ENCODE peak calls at places on chromosome 5, in ten cellular contexts. One of them, this sample, is unnamed.

GRCh38 chr5:122172207-122172606 is 42.9 kb downstream of the ZNF474 start:
- DNase-seq in mucosa of descending colon: no peak
- DNase-seq in uterus: no peak
- DNase-seq in lung microvascular endothelial cell: no peak
- DNase-seq in Right ventricle myocardium superior: no peak
- DNase-seq in activated T-helper 1 cell treated with anti-CD3 and anti-CD28 coated beads, Interleukin-12 subunit alpha, Interleukin-12 subunit beta, Interleukin-2, Interleukin-4 antibody, amounts not matched to agents 30 ng/mL and 10 ng/mL and 1 ng/mL, durations not matched to agents 14 hours and 24 hours and 36 hours: no peak
- DNase-seq in effector CD4-positive, alpha-beta T cell: no peak
- DNase-seq in HT-29: no peak
- DNase-seq in C1 segment of cervical spinal cord: no peak
- DNase-seq in activated CD4-positive, alpha-beta T cell treated with anti-CD3 and anti-CD28 coated beads for 48 hours: no peak
- DNase-seq in this sample: no peak

GRCh38 chr5:16536818-16537217 is 71.2 kb upstream of the ZNF622 start:
- DNase-seq in activated T-helper 1 cell treated with anti-CD3 and anti-CD28 coated beads, Interleukin-12 subunit alpha, Interleukin-12 subunit beta, Interleukin-2, Interleukin-4 antibody, amounts not matched to agents 30 ng/mL and 10 ng/mL and 1 ng/mL, durations not matched to agents 14 hours and 24 hours and 36 hours: no peak
- DNase-seq in lung microvascular endothelial cell: no peak
- DNase-seq in HT-29: no peak
- DNase-seq in uterus: no peak
- DNase-seq in Right ventricle myocardium superior: no peak
- DNase-seq in C1 segment of cervical spinal cord: no peak
- DNase-seq in effector CD4-positive, alpha-beta T cell: no peak
- DNase-seq in activated CD4-positive, alpha-beta T cell treated with anti-CD3 and anti-CD28 coated beads for 48 hours: no peak
- DNase-seq in mucosa of descending colon: no peak
- DNase-seq in this sample: no peak

GRCh38 chr5:62042007-62042406 is 264.0 kb upstream of the KIF2A start:
- DNase-seq in activated CD4-positive, alpha-beta T cell treated with anti-CD3 and anti-CD28 coated beads for 48 hours: no peak
- DNase-seq in Right ventricle myocardium superior: no peak
- DNase-seq in activated T-helper 1 cell treated with anti-CD3 and anti-CD28 coated beads, Interleukin-12 subunit alpha, Interleukin-12 subunit beta, Interleukin-2, Interleukin-4 antibody, amounts not matched to agents 30 ng/mL and 10 ng/mL and 1 ng/mL, durations not matched to agents 14 hours and 24 hours and 36 hours: no peak
- DNase-seq in lung microvascular endothelial cell: no peak
- DNase-seq in effector CD4-positive, alpha-beta T cell: no peak
- DNase-seq in C1 segment of cervical spinal cord: no peak
- DNase-seq in mucosa of descending colon: no peak
- DNase-seq in uterus: no peak
- DNase-seq in HT-29: no peak
- DNase-seq in this sample: no peak

GRCh38 chr5:55636177-55636576 is 75.9 kb downstream of the SLC38A9 start:
- DNase-seq in activated T-helper 1 cell treated with anti-CD3 and anti-CD28 coated beads, Interleukin-12 subunit alpha, Interleukin-12 subunit beta, Interleukin-2, Interleukin-4 antibody, amounts not matched to agents 30 ng/mL and 10 ng/mL and 1 ng/mL, durations not matched to agents 14 hours and 24 hours and 36 hours: no peak
- DNase-seq in C1 segment of cervical spinal cord: no peak
- DNase-seq in HT-29: no peak
- DNase-seq in mucosa of descending colon: peak
- DNase-seq in uterus: no peak
- DNase-seq in lung microvascular endothelial cell: no peak
- DNase-seq in activated CD4-positive, alpha-beta T cell treated with anti-CD3 and anti-CD28 coated beads for 48 hours: no peak
- DNase-seq in Right ventricle myocardium superior: no peak
- DNase-seq in effector CD4-positive, alpha-beta T cell: no peak
- DNase-seq in this sample: no peak

GRCh38 chr5:60677831-60678664 is 21.9 kb downstream of the DEPDC1B start:
- DNase-seq in activated T-helper 1 cell treated with anti-CD3 and anti-CD28 coated beads, Interleukin-12 subunit alpha, Interleukin-12 subunit beta, Interleukin-2, Interleukin-4 antibody, amounts not matched to agents 30 ng/mL and 10 ng/mL and 1 ng/mL, durations not matched to agents 14 hours and 24 hours and 36 hours: no peak
- DNase-seq in activated CD4-positive, alpha-beta T cell treated with anti-CD3 and anti-CD28 coated beads for 48 hours: no peak
- DNase-seq in uterus: no peak
- DNase-seq in mucosa of descending colon: no peak
- DNase-seq in C1 segment of cervical spinal cord: no peak
- DNase-seq in lung microvascular endothelial cell: peak
- DNase-seq in HT-29: peak
- DNase-seq in Right ventricle myocardium superior: no peak
- DNase-seq in effector CD4-positive, alpha-beta T cell: no peak
- DNase-seq in this sample: no peak

GRCh38 chr5:179153341-179153901 is 93.2 kb downstream of the ZNF354C start:
- DNase-seq in HT-29: no peak
- DNase-seq in activated T-helper 1 cell treated with anti-CD3 and anti-CD28 coated beads, Interleukin-12 subunit alpha, Interleukin-12 subunit beta, Interleukin-2, Interleukin-4 antibody, amounts not matched to agents 30 ng/mL and 10 ng/mL and 1 ng/mL, durations not matched to agents 14 hours and 24 hours and 36 hours: no peak
- DNase-seq in effector CD4-positive, alpha-beta T cell: no peak
- DNase-seq in Right ventricle myocardium superior: peak
- DNase-seq in uterus: no peak
- DNase-seq in C1 segment of cervical spinal cord: no peak
- DNase-seq in activated CD4-positive, alpha-beta T cell treated with anti-CD3 and anti-CD28 coated beads for 48 hours: no peak
- DNase-seq in lung microvascular endothelial cell: no peak
- DNase-seq in mucosa of descending colon: no peak
- DNase-seq in this sample: no peak

GRCh38 chr5:136036293-136036911 is 7.6 kb downstream of the TGFBI start:
- DNase-seq in Right ventricle myocardium superior: no peak
- DNase-seq in activated T-helper 1 cell treated with anti-CD3 and anti-CD28 coated beads, Interleukin-12 subunit alpha, Interleukin-12 subunit beta, Interleukin-2, Interleukin-4 antibody, amounts not matched to agents 30 ng/mL and 10 ng/mL and 1 ng/mL, durations not matched to agents 14 hours and 24 hours and 36 hours: no peak
- DNase-seq in mucosa of descending colon: no peak
- DNase-seq in activated CD4-positive, alpha-beta T cell treated with anti-CD3 and anti-CD28 coated beads for 48 hours: no peak
- DNase-seq in lung microvascular endothelial cell: no peak
- DNase-seq in uterus: no peak
- DNase-seq in effector CD4-positive, alpha-beta T cell: no peak
- DNase-seq in HT-29: no peak
- DNase-seq in C1 segment of cervical spinal cord: no peak
- DNase-seq in this sample: no peak

GRCh38 chr5:141878186-141878770 is at the start of gene PCDH1:
- DNase-seq in lung microvascular endothelial cell: peak
- DNase-seq in effector CD4-positive, alpha-beta T cell: no peak
- DNase-seq in activated CD4-positive, alpha-beta T cell treated with anti-CD3 and anti-CD28 coated beads for 48 hours: peak
- DNase-seq in C1 segment of cervical spinal cord: peak
- DNase-seq in Right ventricle myocardium superior: peak
- DNase-seq in HT-29: peak
- DNase-seq in mucosa of descending colon: peak
- DNase-seq in activated T-helper 1 cell treated with anti-CD3 and anti-CD28 coated beads, Interleukin-12 subunit alpha, Interleukin-12 subunit beta, Interleukin-2, Interleukin-4 antibody, amounts not matched to agents 30 ng/mL and 10 ng/mL and 1 ng/mL, durations not matched to agents 14 hours and 24 hours and 36 hours: no peak
- DNase-seq in uterus: peak
- DNase-seq in this sample: no peak

GRCh38 chr5:138051441-138052296 is 18.8 kb upstream of the FAM13B start:
- DNase-seq in Right ventricle myocardium superior: no peak
- DNase-seq in activated T-helper 1 cell treated with anti-CD3 and anti-CD28 coated beads, Interleukin-12 subunit alpha, Interleukin-12 subunit beta, Interleukin-2, Interleukin-4 antibody, amounts not matched to agents 30 ng/mL and 10 ng/mL and 1 ng/mL, durations not matched to agents 14 hours and 24 hours and 36 hours: no peak
- DNase-seq in uterus: no peak
- DNase-seq in HT-29: no peak
- DNase-seq in activated CD4-positive, alpha-beta T cell treated with anti-CD3 and anti-CD28 coated beads for 48 hours: no peak
- DNase-seq in C1 segment of cervical spinal cord: no peak
- DNase-seq in effector CD4-positive, alpha-beta T cell: no peak
- DNase-seq in lung microvascular endothelial cell: no peak
- DNase-seq in mucosa of descending colon: no peak
- DNase-seq in this sample: no peak

GRCh38 chr5:17833336-17833735 is 199.1 kb downstream of the TAF11L14 start:
- DNase-seq in Right ventricle myocardium superior: no peak
- DNase-seq in effector CD4-positive, alpha-beta T cell: no peak
- DNase-seq in activated T-helper 1 cell treated with anti-CD3 and anti-CD28 coated beads, Interleukin-12 subunit alpha, Interleukin-12 subunit beta, Interleukin-2, Interleukin-4 antibody, amounts not matched to agents 30 ng/mL and 10 ng/mL and 1 ng/mL, durations not matched to agents 14 hours and 24 hours and 36 hours: no peak
- DNase-seq in HT-29: no peak
- DNase-seq in lung microvascular endothelial cell: no peak
- DNase-seq in uterus: no peak
- DNase-seq in C1 segment of cervical spinal cord: no peak
- DNase-seq in activated CD4-positive, alpha-beta T cell treated with anti-CD3 and anti-CD28 coated beads for 48 hours: no peak
- DNase-seq in mucosa of descending colon: no peak
- DNase-seq in this sample: no peak

GRCh38 chr5:107826311-107827000 is 155.7 kb upstream of the EFNA5 start:
- DNase-seq in activated CD4-positive, alpha-beta T cell treated with anti-CD3 and anti-CD28 coated beads for 48 hours: no peak
- DNase-seq in uterus: no peak
- DNase-seq in mucosa of descending colon: no peak
- DNase-seq in HT-29: no peak
- DNase-seq in Right ventricle myocardium superior: no peak
- DNase-seq in lung microvascular endothelial cell: no peak
- DNase-seq in C1 segment of cervical spinal cord: no peak
- DNase-seq in effector CD4-positive, alpha-beta T cell: no peak
- DNase-seq in activated T-helper 1 cell treated with anti-CD3 and anti-CD28 coated beads, Interleukin-12 subunit alpha, Interleukin-12 subunit beta, Interleukin-2, Interleukin-4 antibody, amounts not matched to agents 30 ng/mL and 10 ng/mL and 1 ng/mL, durations not matched to agents 14 hours and 24 hours and 36 hours: no peak
- DNase-seq in this sample: no peak

GRCh38 chr5:113474100-113474700 is 14.1 kb downstream of the MCC start:
- DNase-seq in Right ventricle myocardium superior: peak
- DNase-seq in lung microvascular endothelial cell: no peak
- DNase-seq in activated CD4-positive, alpha-beta T cell treated with anti-CD3 and anti-CD28 coated beads for 48 hours: no peak
- DNase-seq in HT-29: no peak
- DNase-seq in C1 segment of cervical spinal cord: no peak
- DNase-seq in activated T-helper 1 cell treated with anti-CD3 and anti-CD28 coated beads, Interleukin-12 subunit alpha, Interleukin-12 subunit beta, Interleukin-2, Interleukin-4 antibody, amounts not matched to agents 30 ng/mL and 10 ng/mL and 1 ng/mL, durations not matched to agents 14 hours and 24 hours and 36 hours: no peak
- DNase-seq in uterus: no peak
- DNase-seq in effector CD4-positive, alpha-beta T cell: no peak
- DNase-seq in mucosa of descending colon: no peak
- DNase-seq in this sample: no peak

GRCh38 chr5:73763300-73764032 is 137.5 kb downstream of the ARHGEF28 start:
- DNase-seq in Right ventricle myocardium superior: no peak
- DNase-seq in mucosa of descending colon: no peak
- DNase-seq in activated T-helper 1 cell treated with anti-CD3 and anti-CD28 coated beads, Interleukin-12 subunit alpha, Interleukin-12 subunit beta, Interleukin-2, Interleukin-4 antibody, amounts not matched to agents 30 ng/mL and 10 ng/mL and 1 ng/mL, durations not matched to agents 14 hours and 24 hours and 36 hours: no peak
- DNase-seq in uterus: no peak
- DNase-seq in effector CD4-positive, alpha-beta T cell: no peak
- DNase-seq in C1 segment of cervical spinal cord: no peak
- DNase-seq in HT-29: no peak
- DNase-seq in activated CD4-positive, alpha-beta T cell treated with anti-CD3 and anti-CD28 coated beads for 48 hours: no peak
- DNase-seq in lung microvascular endothelial cell: no peak
- DNase-seq in this sample: no peak

GRCh38 chr5:112995764-112996618 is 19.4 kb downstream of the DCP2 start:
- DNase-seq in effector CD4-positive, alpha-beta T cell: peak
- DNase-seq in C1 segment of cervical spinal cord: peak
- DNase-seq in mucosa of descending colon: peak
- DNase-seq in HT-29: peak
- DNase-seq in activated T-helper 1 cell treated with anti-CD3 and anti-CD28 coated beads, Interleukin-12 subunit alpha, Interleukin-12 subunit beta, Interleukin-2, Interleukin-4 antibody, amounts not matched to agents 30 ng/mL and 10 ng/mL and 1 ng/mL, durations not matched to agents 14 hours and 24 hours and 36 hours: peak
- DNase-seq in uterus: peak
- DNase-seq in activated CD4-positive, alpha-beta T cell treated with anti-CD3 and anti-CD28 coated beads for 48 hours: peak
- DNase-seq in Right ventricle myocardium superior: peak
- DNase-seq in lung microvascular endothelial cell: peak
- DNase-seq in this sample: no peak

GRCh38 chr5:32935292-32935691 is 224.2 kb downstream of the NPR3 start:
- DNase-seq in activated CD4-positive, alpha-beta T cell treated with anti-CD3 and anti-CD28 coated beads for 48 hours: no peak
- DNase-seq in HT-29: no peak
- DNase-seq in activated T-helper 1 cell treated with anti-CD3 and anti-CD28 coated beads, Interleukin-12 subunit alpha, Interleukin-12 subunit beta, Interleukin-2, Interleukin-4 antibody, amounts not matched to agents 30 ng/mL and 10 ng/mL and 1 ng/mL, durations not matched to agents 14 hours and 24 hours and 36 hours: no peak
- DNase-seq in lung microvascular endothelial cell: no peak
- DNase-seq in effector CD4-positive, alpha-beta T cell: no peak
- DNase-seq in mucosa of descending colon: no peak
- DNase-seq in uterus: no peak
- DNase-seq in Right ventricle myocardium superior: no peak
- DNase-seq in C1 segment of cervical spinal cord: no peak
- DNase-seq in this sample: no peak

GRCh38 chr5:18003784-18004183 is 369.5 kb downstream of the TAF11L14 start:
- DNase-seq in activated CD4-positive, alpha-beta T cell treated with anti-CD3 and anti-CD28 coated beads for 48 hours: no peak
- DNase-seq in C1 segment of cervical spinal cord: no peak
- DNase-seq in effector CD4-positive, alpha-beta T cell: no peak
- DNase-seq in activated T-helper 1 cell treated with anti-CD3 and anti-CD28 coated beads, Interleukin-12 subunit alpha, Interleukin-12 subunit beta, Interleukin-2, Interleukin-4 antibody, amounts not matched to agents 30 ng/mL and 10 ng/mL and 1 ng/mL, durations not matched to agents 14 hours and 24 hours and 36 hours: no peak
- DNase-seq in uterus: no peak
- DNase-seq in HT-29: no peak
- DNase-seq in lung microvascular endothelial cell: no peak
- DNase-seq in mucosa of descending colon: no peak
- DNase-seq in Right ventricle myocardium superior: no peak
- DNase-seq in this sample: no peak

GRCh38 chr5:137778772-137779564 is 24.8 kb upstream of the HNRNPA0 start:
- DNase-seq in activated T-helper 1 cell treated with anti-CD3 and anti-CD28 coated beads, Interleukin-12 subunit alpha, Interleukin-12 subunit beta, Interleukin-2, Interleukin-4 antibody, amounts not matched to agents 30 ng/mL and 10 ng/mL and 1 ng/mL, durations not matched to agents 14 hours and 24 hours and 36 hours: no peak
- DNase-seq in effector CD4-positive, alpha-beta T cell: no peak
- DNase-seq in lung microvascular endothelial cell: peak
- DNase-seq in C1 segment of cervical spinal cord: no peak
- DNase-seq in HT-29: peak
- DNase-seq in mucosa of descending colon: no peak
- DNase-seq in activated CD4-positive, alpha-beta T cell treated with anti-CD3 and anti-CD28 coated beads for 48 hours: no peak
- DNase-seq in uterus: no peak
- DNase-seq in Right ventricle myocardium superior: no peak
- DNase-seq in this sample: no peak

GRCh38 chr5:6736524-6737042 is 23.4 kb downstream of the TENT4A start:
- DNase-seq in HT-29: no peak
- DNase-seq in uterus: no peak
- DNase-seq in mucosa of descending colon: no peak
- DNase-seq in lung microvascular endothelial cell: no peak
- DNase-seq in activated CD4-positive, alpha-beta T cell treated with anti-CD3 and anti-CD28 coated beads for 48 hours: no peak
- DNase-seq in Right ventricle myocardium superior: no peak
- DNase-seq in activated T-helper 1 cell treated with anti-CD3 and anti-CD28 coated beads, Interleukin-12 subunit alpha, Interleukin-12 subunit beta, Interleukin-2, Interleukin-4 antibody, amounts not matched to agents 30 ng/mL and 10 ng/mL and 1 ng/mL, durations not matched to agents 14 hours and 24 hours and 36 hours: no peak
- DNase-seq in effector CD4-positive, alpha-beta T cell: no peak
- DNase-seq in C1 segment of cervical spinal cord: no peak
- DNase-seq in this sample: no peak

GRCh38 chr5:179619776-179620175 is 3.7 kb downstream of the HNRNPH1 start:
- DNase-seq in effector CD4-positive, alpha-beta T cell: no peak
- DNase-seq in lung microvascular endothelial cell: no peak
- DNase-seq in activated CD4-positive, alpha-beta T cell treated with anti-CD3 and anti-CD28 coated beads for 48 hours: no peak
- DNase-seq in activated T-helper 1 cell treated with anti-CD3 and anti-CD28 coated beads, Interleukin-12 subunit alpha, Interleukin-12 subunit beta, Interleukin-2, Interleukin-4 antibody, amounts not matched to agents 30 ng/mL and 10 ng/mL and 1 ng/mL, durations not matched to agents 14 hours and 24 hours and 36 hours: no peak
- DNase-seq in uterus: no peak
- DNase-seq in Right ventricle myocardium superior: no peak
- DNase-seq in HT-29: no peak
- DNase-seq in C1 segment of cervical spinal cord: no peak
- DNase-seq in mucosa of descending colon: no peak
- DNase-seq in this sample: no peak

GRCh38 chr5:181192337-181193046 is 12.5 kb downstream of the TRIM7 start:
- DNase-seq in Right ventricle myocardium superior: no peak
- DNase-seq in HT-29: no peak
- DNase-seq in activated CD4-positive, alpha-beta T cell treated with anti-CD3 and anti-CD28 coated beads for 48 hours: no peak
- DNase-seq in uterus: no peak
- DNase-seq in C1 segment of cervical spinal cord: no peak
- DNase-seq in mucosa of descending colon: no peak
- DNase-seq in activated T-helper 1 cell treated with anti-CD3 and anti-CD28 coated beads, Interleukin-12 subunit alpha, Interleukin-12 subunit beta, Interleukin-2, Interleukin-4 antibody, amounts not matched to agents 30 ng/mL and 10 ng/mL and 1 ng/mL, durations not matched to agents 14 hours and 24 hours and 36 hours: no peak
- DNase-seq in lung microvascular endothelial cell: no peak
- DNase-seq in effector CD4-positive, alpha-beta T cell: no peak
- DNase-seq in this sample: no peak

GRCh38 chr5:26847041-26847736 is 191.2 kb downstream of the CDH9 start:
- DNase-seq in activated CD4-positive, alpha-beta T cell treated with anti-CD3 and anti-CD28 coated beads for 48 hours: no peak
- DNase-seq in C1 segment of cervical spinal cord: no peak
- DNase-seq in uterus: no peak
- DNase-seq in mucosa of descending colon: no peak
- DNase-seq in effector CD4-positive, alpha-beta T cell: no peak
- DNase-seq in activated T-helper 1 cell treated with anti-CD3 and anti-CD28 coated beads, Interleukin-12 subunit alpha, Interleukin-12 subunit beta, Interleukin-2, Interleukin-4 antibody, amounts not matched to agents 30 ng/mL and 10 ng/mL and 1 ng/mL, durations not matched to agents 14 hours and 24 hours and 36 hours: no peak
- DNase-seq in Right ventricle myocardium superior: no peak
- DNase-seq in HT-29: peak
- DNase-seq in lung microvascular endothelial cell: no peak
- DNase-seq in this sample: no peak

GRCh38 chr5:180825768-180826525 is 23.3 kb upstream of the MGAT1 start:
- DNase-seq in C1 segment of cervical spinal cord: no peak
- DNase-seq in effector CD4-positive, alpha-beta T cell: no peak
- DNase-seq in uterus: no peak
- DNase-seq in mucosa of descending colon: peak
- DNase-seq in activated T-helper 1 cell treated with anti-CD3 and anti-CD28 coated beads, Interleukin-12 subunit alpha, Interleukin-12 subunit beta, Interleukin-2, Interleukin-4 antibody, amounts not matched to agents 30 ng/mL and 10 ng/mL and 1 ng/mL, durations not matched to agents 14 hours and 24 hours and 36 hours: no peak
- DNase-seq in lung microvascular endothelial cell: peak
- DNase-seq in activated CD4-positive, alpha-beta T cell treated with anti-CD3 and anti-CD28 coated beads for 48 hours: peak
- DNase-seq in HT-29: peak
- DNase-seq in Right ventricle myocardium superior: no peak
- DNase-seq in this sample: no peak

GRCh38 chr5:10354048-10354872 is 765 bp downstream of the MARCHF6 start:
- DNase-seq in activated CD4-positive, alpha-beta T cell treated with anti-CD3 and anti-CD28 coated beads for 48 hours: peak
- DNase-seq in effector CD4-positive, alpha-beta T cell: no peak
- DNase-seq in activated T-helper 1 cell treated with anti-CD3 and anti-CD28 coated beads, Interleukin-12 subunit alpha, Interleukin-12 subunit beta, Interleukin-2, Interleukin-4 antibody, amounts not matched to agents 30 ng/mL and 10 ng/mL and 1 ng/mL, durations not matched to agents 14 hours and 24 hours and 36 hours: peak
- DNase-seq in mucosa of descending colon: peak
- DNase-seq in Right ventricle myocardium superior: peak
- DNase-seq in uterus: no peak
- DNase-seq in C1 segment of cervical spinal cord: peak
- DNase-seq in lung microvascular endothelial cell: peak
- DNase-seq in HT-29: peak
- DNase-seq in this sample: no peak

GRCh38 chr5:168159425-168159824 is 132.0 kb upstream of the WWC1 start:
- DNase-seq in C1 segment of cervical spinal cord: no peak
- DNase-seq in effector CD4-positive, alpha-beta T cell: no peak
- DNase-seq in lung microvascular endothelial cell: no peak
- DNase-seq in activated CD4-positive, alpha-beta T cell treated with anti-CD3 and anti-CD28 coated beads for 48 hours: no peak
- DNase-seq in mucosa of descending colon: peak
- DNase-seq in HT-29: peak
- DNase-seq in activated T-helper 1 cell treated with anti-CD3 and anti-CD28 coated beads, Interleukin-12 subunit alpha, Interleukin-12 subunit beta, Interleukin-2, Interleukin-4 antibody, amounts not matched to agents 30 ng/mL and 10 ng/mL and 1 ng/mL, durations not matched to agents 14 hours and 24 hours and 36 hours: no peak
- DNase-seq in Right ventricle myocardium superior: no peak
- DNase-seq in uterus: no peak
- DNase-seq in this sample: no peak

GRCh38 chr5:7877851-7878250 is 8.9 kb downstream of the MTRR start:
- DNase-seq in activated CD4-positive, alpha-beta T cell treated with anti-CD3 and anti-CD28 coated beads for 48 hours: no peak
- DNase-seq in C1 segment of cervical spinal cord: no peak
- DNase-seq in lung microvascular endothelial cell: no peak
- DNase-seq in mucosa of descending colon: no peak
- DNase-seq in effector CD4-positive, alpha-beta T cell: no peak
- DNase-seq in Right ventricle myocardium superior: no peak
- DNase-seq in activated T-helper 1 cell treated with anti-CD3 and anti-CD28 coated beads, Interleukin-12 subunit alpha, Interleukin-12 subunit beta, Interleukin-2, Interleukin-4 antibody, amounts not matched to agents 30 ng/mL and 10 ng/mL and 1 ng/mL, durations not matched to agents 14 hours and 24 hours and 36 hours: no peak
- DNase-seq in uterus: no peak
- DNase-seq in HT-29: no peak
- DNase-seq in this sample: no peak

GRCh38 chr5:73783823-73784222 is 157.8 kb downstream of the ARHGEF28 start:
- DNase-seq in uterus: no peak
- DNase-seq in Right ventricle myocardium superior: no peak
- DNase-seq in lung microvascular endothelial cell: peak
- DNase-seq in HT-29: peak
- DNase-seq in activated CD4-positive, alpha-beta T cell treated with anti-CD3 and anti-CD28 coated beads for 48 hours: no peak
- DNase-seq in mucosa of descending colon: no peak
- DNase-seq in activated T-helper 1 cell treated with anti-CD3 and anti-CD28 coated beads, Interleukin-12 subunit alpha, Interleukin-12 subunit beta, Interleukin-2, Interleukin-4 antibody, amounts not matched to agents 30 ng/mL and 10 ng/mL and 1 ng/mL, durations not matched to agents 14 hours and 24 hours and 36 hours: no peak
- DNase-seq in C1 segment of cervical spinal cord: no peak
- DNase-seq in effector CD4-positive, alpha-beta T cell: no peak
- DNase-seq in this sample: no peak

GRCh38 chr5:116536279-116537161 is 38.1 kb downstream of the SEMA6A start:
- DNase-seq in activated CD4-positive, alpha-beta T cell treated with anti-CD3 and anti-CD28 coated beads for 48 hours: no peak
- DNase-seq in C1 segment of cervical spinal cord: peak
- DNase-seq in uterus: no peak
- DNase-seq in Right ventricle myocardium superior: no peak
- DNase-seq in effector CD4-positive, alpha-beta T cell: no peak
- DNase-seq in lung microvascular endothelial cell: no peak
- DNase-seq in HT-29: no peak
- DNase-seq in mucosa of descending colon: peak
- DNase-seq in activated T-helper 1 cell treated with anti-CD3 and anti-CD28 coated beads, Interleukin-12 subunit alpha, Interleukin-12 subunit beta, Interleukin-2, Interleukin-4 antibody, amounts not matched to agents 30 ng/mL and 10 ng/mL and 1 ng/mL, durations not matched to agents 14 hours and 24 hours and 36 hours: no peak
- DNase-seq in this sample: no peak

GRCh38 chr5:121982500-121983261 is 20.9 kb downstream of the SRFBP1 start:
- DNase-seq in uterus: no peak
- DNase-seq in effector CD4-positive, alpha-beta T cell: no peak
- DNase-seq in Right ventricle myocardium superior: no peak
- DNase-seq in lung microvascular endothelial cell: peak
- DNase-seq in activated T-helper 1 cell treated with anti-CD3 and anti-CD28 coated beads, Interleukin-12 subunit alpha, Interleukin-12 subunit beta, Interleukin-2, Interleukin-4 antibody, amounts not matched to agents 30 ng/mL and 10 ng/mL and 1 ng/mL, durations not matched to agents 14 hours and 24 hours and 36 hours: no peak
- DNase-seq in C1 segment of cervical spinal cord: no peak
- DNase-seq in activated CD4-positive, alpha-beta T cell treated with anti-CD3 and anti-CD28 coated beads for 48 hours: no peak
- DNase-seq in mucosa of descending colon: no peak
- DNase-seq in HT-29: no peak
- DNase-seq in this sample: no peak